ENCODE peak calls at places on chromosomes 4 and X, in seven cellular contexts. Z is foreskin fibroblast, P is breast epithelium, H is mesothelial cell of epicardium, W is H9, K is IMR-90, Y is cardiac muscle cell. G is an unnamed sample.

GRCh38 chr4:8022767-8023695 is 83.4 kb upstream of the AFAP1 start:
- DNase-seq in Z (no peak), P (no peak), H (no peak), W (no peak), K (no peak), Y (no peak), G (no peak)

GRCh38 chr4:7044415-7044930 is 1.3 kb downstream of the TADA2B start:
- DNase-seq in Z (peak), P (no peak), H (no peak), W (no peak), K (no peak), Y (peak), G (no peak)

GRCh38 chrX:29841750-29842149 is 373.6 kb upstream of the MAGEB2 start:
- DNase-seq in Z (peak), P (no peak), H (no peak), W (no peak), K (peak), Y (no peak), G (no peak)

GRCh38 chr4:155592568-155593343 is 73.9 kb upstream of the GUCY1A1 start:
- DNase-seq in Z (peak), P (no peak), H (no peak), W (no peak), K (peak), Y (no peak), G (no peak)

GRCh38 chrX:41561045-41561444 is 113.9 kb downstream of the NYX start:
- DNase-seq in Z (peak), P (no peak), H (no peak), W (no peak), K (peak), Y (no peak), G (peak)

GRCh38 chr4:100938698-100939097 is 408.6 kb downstream of the PPP3CA start:
- DNase-seq in Z (no peak), P (no peak), H (no peak), W (no peak), K (no peak), Y (no peak), G (no peak)

GRCh38 chrX:132774312-132774711 is 184.1 kb downstream of the HS6ST2 start:
- DNase-seq in Z (no peak), P (no peak), H (no peak), W (no peak), K (no peak), Y (no peak), G (no peak)

GRCh38 chr4:153426207-153426886 is 39.8 kb upstream of the TMEM131L start:
- DNase-seq in Z (no peak), P (no peak), H (no peak), W (no peak), K (peak), Y (no peak), G (no peak)

GRCh38 chr4:155271557-155271956 is 63.1 kb downstream of the NPY2R start:
- DNase-seq in Z (peak), P (no peak), H (no peak), W (no peak), K (no peak), Y (peak), G (no peak)

GRCh38 chr4:19711871-19712270 is 539.8 kb upstream of the SLIT2 start:
- DNase-seq in Z (peak), P (no peak), H (no peak), W (no peak), K (peak), Y (no peak), G (no peak)

GRCh38 chr4:154082760-154083530 is 294.1 kb upstream of the SFRP2 start:
- DNase-seq in Z (peak), P (no peak), H (no peak), W (peak), K (no peak), Y (peak), G (peak)

GRCh38 chr4:61740950-61741638 is 541.0 kb downstream of the ADGRL3 start:
- DNase-seq in Z (no peak), P (no peak), H (no peak), W (no peak), K (no peak), Y (peak), G (no peak)

GRCh38 chr4:158606969-158607368 is 64.7 kb downstream of the C4orf46 start:
- DNase-seq in Z (no peak), P (no peak), H (no peak), W (no peak), K (no peak), Y (no peak), G (no peak)

GRCh38 chr4:137432431-137432830 is 99.9 kb downstream of the PCDH18 start:
- DNase-seq in Z (peak), P (no peak), H (no peak), W (no peak), K (no peak), Y (no peak), G (no peak)

GRCh38 chrX:10395179-10395578 is 225.2 kb downstream of the MID1 start:
- DNase-seq in Z (no peak), P (no peak), H (no peak), W (no peak), K (no peak), Y (no peak), G (no peak)

GRCh38 chr4:28062562-28062961 is 1201.9 kb downstream of the STIM2 start:
- DNase-seq in Z (no peak), P (no peak), H (no peak), W (no peak), K (no peak), Y (no peak), G (no peak)

GRCh38 chr4:122017296-122017695 is 65.4 kb upstream of the TRPC3 start:
- DNase-seq in Z (peak), P (no peak), H (no peak), W (no peak), K (peak), Y (peak), G (no peak)

GRCh38 chr4:54954656-54955388 is 170.6 kb downstream of the KDR start:
- DNase-seq in Z (peak), P (no peak), H (no peak), W (no peak), K (no peak), Y (peak), G (no peak)

GRCh38 chrX:262391-262909 is 18.7 kb upstream of the PLCXD1 start:
- DNase-seq in Z (no peak), P (no peak), H (no peak), W (no peak), K (no peak), Y (no peak), G (no peak)

GRCh38 chrX:130296743-130297142 is 28.0 kb upstream of the ZNF280C start:
- DNase-seq in Z (peak), P (no peak), H (no peak), W (no peak), K (peak), Y (no peak), G (no peak)

GRCh38 chr4:156870861-156871260 is 100.7 kb downstream of the PDGFC start:
- DNase-seq in Z (no peak), P (no peak), H (no peak), W (no peak), K (no peak), Y (no peak), G (no peak)

GRCh38 chrX:70826715-70827114 is 81.8 kb downstream of the TEX11 start:
- DNase-seq in Z (no peak), P (no peak), H (no peak), W (no peak), K (no peak), Y (no peak), G (no peak)

GRCh38 chrX:134484039-134484438 is 24.1 kb downstream of the HPRT1 start:
- DNase-seq in Z (peak), P (no peak), H (no peak), W (no peak), K (peak), Y (peak), G (no peak)

GRCh38 chr4:3783691-3784306 is 17.6 kb downstream of the ADRA2C start:
- DNase-seq in Z (no peak), P (no peak), H (no peak), W (peak), K (no peak), Y (peak), G (peak)
- TF ChIP-seq CTCF in Z (peak), P (peak), H (no peak), W (peak), K (peak), Y (peak), G (peak)

DNA sequence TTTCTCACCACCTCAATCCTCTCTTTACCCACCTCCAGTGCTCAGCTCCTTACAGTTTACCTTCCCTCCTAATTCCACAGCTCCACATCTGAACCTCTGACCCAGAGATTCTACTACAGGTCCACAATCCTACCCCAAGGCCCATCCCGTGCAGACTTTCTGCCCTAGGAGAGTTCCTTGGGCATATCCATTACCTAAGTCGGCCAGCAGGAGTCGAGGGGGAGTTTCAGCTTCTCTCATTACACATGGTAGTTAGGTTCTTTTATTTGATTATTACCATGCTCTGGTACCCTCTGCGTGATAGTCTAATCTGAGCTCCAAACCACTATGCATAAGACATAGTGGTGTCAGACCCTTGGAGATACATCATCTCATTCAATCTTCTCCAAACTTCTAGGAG is 117.9 kb downstream of the SH3RF1 start:
- DNase-seq in Z (no peak), P (no peak), H (no peak), W (no peak), K (no peak), Y (no peak), G (no peak)
- TF ChIP-seq CTCF in Z (peak), P (no peak), H (no peak), W (peak), K (no peak), Y (no peak), G (no peak)

DNA sequence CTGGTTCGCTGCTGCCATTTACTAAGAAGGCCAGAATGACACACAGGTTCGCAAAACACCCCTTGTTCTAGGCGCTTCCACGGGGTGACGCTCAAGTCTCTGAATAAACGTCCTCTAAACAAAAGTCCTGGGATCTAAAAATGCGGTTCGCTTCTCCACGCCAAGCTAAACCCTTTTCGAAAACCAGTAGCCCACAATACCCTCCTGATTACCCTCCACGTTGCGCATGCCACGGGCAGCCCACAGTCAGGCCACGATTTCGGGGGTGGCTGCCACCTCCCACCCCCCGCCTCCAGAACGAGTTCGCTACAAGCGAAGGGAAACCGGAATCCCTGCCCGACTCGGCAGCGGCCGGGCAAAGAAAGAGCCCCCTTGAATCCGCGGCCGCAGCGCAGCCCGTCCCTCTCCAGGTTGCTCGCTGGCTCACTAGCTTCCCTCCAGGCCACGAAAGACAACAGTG is 423 bp downstream of the RPL39 start:
- DNase-seq in Z (peak), P (peak), H (no peak), W (no peak), K (peak), Y (peak), G (no peak)
- TF ChIP-seq CTCF in Z (no peak), P (no peak), H (no peak), W (no peak), K (peak), Y (peak), G (no peak)

GRCh38 chrX:140509468-140510305 is 4.8 kb upstream of the SOX3 start:
- DNase-seq in Z (no peak), P (no peak), H (no peak), W (peak), K (no peak), Y (no peak), G (no peak)

GRCh38 chrX:140508958-140509357 is 4.1 kb upstream of the SOX3 start:
- DNase-seq in Z (no peak), P (no peak), H (no peak), W (peak), K (no peak), Y (no peak), G (no peak)

GRCh38 chrX:140507223-140507981 is 2.5 kb upstream of the SOX3 start:
- DNase-seq in Z (no peak), P (no peak), H (no peak), W (peak), K (no peak), Y (no peak), G (no peak)

GRCh38 chrX:140505421-140506337 is 810 bp upstream of the SOX3 start:
- DNase-seq in Z (no peak), P (no peak), H (no peak), W (peak), K (no peak), Y (no peak), G (no peak)

DNA sequence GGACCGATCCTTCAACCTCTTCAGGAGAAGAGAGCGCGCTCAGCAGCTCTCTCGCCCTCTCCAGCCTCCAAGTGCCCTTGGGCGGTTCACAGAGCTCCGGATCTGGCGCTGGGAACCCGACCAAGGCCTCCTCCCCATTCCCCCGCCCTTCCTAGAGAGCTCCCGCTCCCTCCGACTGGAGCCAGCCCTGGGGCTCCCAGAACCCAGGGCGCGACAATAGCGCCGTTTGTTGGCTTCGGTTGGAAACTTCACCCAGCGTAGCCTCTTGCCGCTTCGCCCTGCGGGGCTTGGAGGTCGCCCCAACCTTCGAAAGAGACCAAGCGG is 3.1 kb upstream of the SOX3 start:
- DNase-seq in Z (no peak), P (no peak), H (no peak), W (peak), K (no peak), Y (peak), G (peak)
- TF ChIP-seq CTCF in Z (no peak), P (no peak), H (no peak), W (peak), K (peak), Y (no peak), G (no peak)

G was measured in endothelial cell.